ENCODE peak calls at places on chromosomes 16 and 17, in seven cellular contexts. O is adipocyte; S is AML-193; F is NCI-H510A treated with DMSO at 0.1 percent for 48 hours; I is activated naive CD4-positive, alpha-beta T cell treated with anti-CD3 and anti-CD28 coated beads for 36 hours; K is LoVo; U is germinal center. W is an unnamed sample.

GRCh38 chr17:82242977-82243647 is 14.3 kb downstream of the SLC16A3 start:
- DNase-seq in O (peak), S (no peak), F (no peak), I (no peak), K (no peak), U (no peak), W (no peak)

GRCh38 chr17:32142038-32142856 is at the start of gene RHOT1:
- DNase-seq in O (peak), S (peak), F (peak), I (peak), K (peak), U (peak), W (peak)

GRCh38 chr16:65429504-65430149 is 307.8 kb upstream of the CDH11 start:
- DNase-seq in O (no peak), S (no peak), F (no peak), I (no peak), K (no peak), U (no peak), W (no peak)

GRCh38 chr17:50660042-50660886 is 25.6 kb downstream of the ABCC3 start:
- DNase-seq in O (peak), S (peak), F (peak), I (no peak), K (peak), U (no peak), W (no peak)

GRCh38 chr16:11007714-11008240 is 63.4 kb downstream of the CLEC16A start:
- DNase-seq in O (no peak), S (no peak), F (no peak), I (no peak), K (no peak), U (no peak), W (no peak)

GRCh38 chr17:83012873-83013778 is 66.3 kb upstream of the METRNL start:
- DNase-seq in O (peak), S (no peak), F (no peak), I (no peak), K (no peak), U (no peak), W (no peak)

GRCh38 chr17:81964081-81964849 is 3.3 kb upstream of the NOTUM start:
- DNase-seq in O (no peak), S (no peak), F (no peak), I (no peak), K (no peak), U (no peak), W (no peak)

GRCh38 chr16:2121853-2122252 is 13.8 kb downstream of the PKD1 start:
- DNase-seq in O (no peak), S (no peak), F (no peak), I (no peak), K (no peak), U (no peak), W (no peak)

GRCh38 chr16:55330726-55331647 is 7.0 kb downstream of the IRX6 start:
- DNase-seq in O (no peak), S (no peak), F (no peak), I (no peak), K (no peak), U (no peak), W (no peak)

GRCh38 chr17:68532826-68533225 is 20.6 kb downstream of the PRKAR1A start:
- DNase-seq in O (peak), S (no peak), F (no peak), I (no peak), K (no peak), U (no peak), W (no peak)

GRCh38 chr16:9077001-9077809 is 14.2 kb upstream of the HAPSTR1 start:
- DNase-seq in O (peak), S (peak), F (no peak), I (peak), K (peak), U (no peak), W (no peak)

GRCh38 chr17:3656353-3656752 is 12.0 kb downstream of the TAX1BP3 start:
- DNase-seq in O (no peak), S (no peak), F (no peak), I (no peak), K (no peak), U (no peak), W (no peak)

GRCh38 chr17:78144146-78144719 is 2.0 kb upstream of the C17orf99 start:
- DNase-seq in O (peak), S (peak), F (no peak), I (no peak), K (peak), U (no peak), W (no peak)

GRCh38 chr17:69141802-69142472 is at the start of gene ABCA6:
- DNase-seq in O (peak), S (no peak), F (no peak), I (no peak), K (no peak), U (no peak), W (no peak)

GRCh38 chr17:43766413-43767052 is 7.9 kb upstream of the SOST start:
- DNase-seq in O (peak), S (no peak), F (peak), I (peak), K (no peak), U (peak), W (peak)

GRCh38 chr17:73308017-73308823 is 3.6 kb downstream of the CDC42EP4 start:
- DNase-seq in O (peak), S (peak), F (no peak), I (no peak), K (peak), U (no peak), W (peak)